ENCODE peak calls at places on chromosomes 4 and X, in ten cellular contexts. One of them, this sample, is unnamed.

GRCh38 chr4:113835005-113835404 is 73.5 kb upstream of the CAMK2D start:
- DNase-seq in HCT116: no peak
- DNase-seq in HFF-Myc: no peak
- DNase-seq in tibial artery: no peak
- DNase-seq in foreskin fibroblast: peak; percentile 74
- DNase-seq in astrocyte of the cerebellum: peak; percentile 22
- DNase-seq in heart right ventricle: no peak
- DNase-seq in lung: no peak
- DNase-seq in right atrium auricular region: no peak
- DNase-seq in ovary: no peak
- DNase-seq in this sample: no peak

GRCh38 chrX:69724307-69724706 is 108.4 kb downstream of the EDA start:
- DNase-seq in tibial artery: no peak
- DNase-seq in HCT116: no peak
- DNase-seq in foreskin fibroblast: no peak
- DNase-seq in right atrium auricular region: no peak
- DNase-seq in astrocyte of the cerebellum: no peak
- DNase-seq in HFF-Myc: no peak
- DNase-seq in lung: no peak
- DNase-seq in heart right ventricle: no peak
- DNase-seq in ovary: no peak
- DNase-seq in this sample: no peak

GRCh38 chr4:147913137-147913536 is 181.2 kb downstream of the ARHGAP10 start:
- DNase-seq in lung: no peak
- DNase-seq in tibial artery: no peak
- DNase-seq in heart right ventricle: no peak
- DNase-seq in right atrium auricular region: no peak
- DNase-seq in HCT116: no peak
- DNase-seq in HFF-Myc: no peak
- DNase-seq in foreskin fibroblast: no peak
- DNase-seq in astrocyte of the cerebellum: no peak
- DNase-seq in ovary: no peak
- DNase-seq in this sample: no peak

GRCh38 chr4:13348216-13348615 is 135.9 kb downstream of the RAB28 start:
- DNase-seq in HFF-Myc: no peak
- DNase-seq in lung: no peak
- DNase-seq in HCT116: no peak
- DNase-seq in astrocyte of the cerebellum: no peak
- DNase-seq in right atrium auricular region: no peak
- DNase-seq in ovary: no peak
- DNase-seq in tibial artery: no peak
- DNase-seq in heart right ventricle: no peak
- DNase-seq in foreskin fibroblast: no peak
- DNase-seq in this sample: no peak

GRCh38 chr4:186918466-186918865 is 194.8 kb upstream of the FAT1 start:
- DNase-seq in right atrium auricular region: no peak
- DNase-seq in ovary: no peak
- DNase-seq in astrocyte of the cerebellum: no peak
- DNase-seq in HFF-Myc: no peak
- DNase-seq in lung: no peak
- DNase-seq in foreskin fibroblast: no peak
- DNase-seq in HCT116: no peak
- DNase-seq in tibial artery: no peak
- DNase-seq in heart right ventricle: no peak
- DNase-seq in this sample: no peak

GRCh38 chrX:68402094-68402493 is 31.2 kb downstream of the OPHN1 start:
- DNase-seq in tibial artery: no peak
- DNase-seq in foreskin fibroblast: no peak
- DNase-seq in lung: no peak
- DNase-seq in HFF-Myc: no peak
- DNase-seq in heart right ventricle: no peak
- DNase-seq in ovary: no peak
- DNase-seq in astrocyte of the cerebellum: no peak
- DNase-seq in right atrium auricular region: no peak
- DNase-seq in HCT116: no peak
- DNase-seq in this sample: no peak

GRCh38 chr4:56907009-56907408 is 691 bp upstream of the REST start:
- DNase-seq in ovary: peak; percentile 33
- DNase-seq in right atrium auricular region: no peak
- DNase-seq in lung: no peak
- DNase-seq in foreskin fibroblast: no peak
- DNase-seq in HFF-Myc: no peak
- DNase-seq in HCT116: no peak
- DNase-seq in heart right ventricle: no peak
- DNase-seq in astrocyte of the cerebellum: no peak
- DNase-seq in tibial artery: no peak
- DNase-seq in this sample: no peak

GRCh38 chr4:161546902-161547301 is 616.9 kb downstream of the FSTL5 start:
- DNase-seq in foreskin fibroblast: peak; percentile 2
- DNase-seq in HCT116: no peak
- DNase-seq in HFF-Myc: no peak
- DNase-seq in right atrium auricular region: no peak
- DNase-seq in astrocyte of the cerebellum: no peak
- DNase-seq in tibial artery: no peak
- DNase-seq in lung: no peak
- DNase-seq in heart right ventricle: no peak
- DNase-seq in ovary: no peak
- DNase-seq in this sample: no peak

DNA sequence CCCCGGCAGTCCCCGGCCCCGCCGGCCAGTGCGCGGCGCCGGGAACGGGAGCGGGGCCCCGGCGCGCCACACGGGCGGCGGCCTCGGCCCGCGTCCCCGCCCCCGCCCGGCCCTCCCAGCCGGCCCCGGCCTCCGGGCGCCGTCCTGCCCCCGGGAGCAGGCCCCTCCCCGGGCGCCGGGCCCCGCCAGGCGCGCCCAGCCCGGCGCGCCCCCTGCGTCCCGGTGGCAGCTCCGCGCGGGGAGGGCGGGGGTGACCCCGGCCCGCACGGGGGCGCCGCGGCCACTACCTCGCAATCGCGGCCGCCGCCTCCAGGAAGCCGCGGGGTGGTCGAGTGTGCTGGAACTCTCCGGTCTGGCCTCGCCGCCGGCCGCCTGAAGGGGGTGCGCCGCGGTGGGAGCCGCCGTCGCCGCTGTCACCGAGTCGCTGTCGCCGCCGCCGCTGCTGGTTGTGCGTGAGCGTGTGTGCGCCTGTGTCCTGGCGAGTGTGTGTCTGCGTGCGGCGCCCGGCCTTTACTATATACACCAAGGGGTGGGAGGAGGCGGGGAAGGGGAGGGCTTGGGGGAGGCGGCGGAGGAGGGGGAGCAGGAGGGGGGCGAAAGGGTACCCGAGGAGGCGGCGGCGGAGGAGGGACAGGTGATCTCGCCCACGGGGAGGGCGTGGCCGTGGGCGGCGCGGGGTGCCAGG is at the start of gene RAI2:
- DNase-seq in ovary: peak; percentile 57
- DNase-seq in lung: peak; percentile 52
- DNase-seq in right atrium auricular region: no peak
- DNase-seq in tibial artery: peak; percentile 40
- DNase-seq in heart right ventricle: peak; percentile 25
- DNase-seq in HCT116: no peak
- DNase-seq in astrocyte of the cerebellum: no peak
- DNase-seq in HFF-Myc: no peak
- DNase-seq in foreskin fibroblast: peak; percentile 29
- DNase-seq in this sample: no peak
- H3K4me3 ChIP-seq in ovary: peak within 1 kb of the TSS; percentile 73
- H3K4me3 ChIP-seq in lung: peak within 1 kb of the TSS; percentile 49
- H3K4me3 ChIP-seq in right atrium auricular region: peak within 1 kb of the TSS; percentile 63
- H3K4me3 ChIP-seq in tibial artery: peak within 1 kb of the TSS; percentile 59
- H3K4me3 ChIP-seq in heart right ventricle: peak within 1 kb of the TSS; percentile 73
- H3K4me3 ChIP-seq in HCT116: no peak within 1 kb of the TSS
- H3K4me3 ChIP-seq in astrocyte of the cerebellum: peak within 1 kb of the TSS; percentile 33
- H3K4me3 ChIP-seq in HFF-Myc: no peak within 1 kb of the TSS
- H3K4me3 ChIP-seq in foreskin fibroblast: peak within 1 kb of the TSS; percentile 22
- H3K4me3 ChIP-seq in this sample: peak within 1 kb of the TSS; percentile 48

DNA sequence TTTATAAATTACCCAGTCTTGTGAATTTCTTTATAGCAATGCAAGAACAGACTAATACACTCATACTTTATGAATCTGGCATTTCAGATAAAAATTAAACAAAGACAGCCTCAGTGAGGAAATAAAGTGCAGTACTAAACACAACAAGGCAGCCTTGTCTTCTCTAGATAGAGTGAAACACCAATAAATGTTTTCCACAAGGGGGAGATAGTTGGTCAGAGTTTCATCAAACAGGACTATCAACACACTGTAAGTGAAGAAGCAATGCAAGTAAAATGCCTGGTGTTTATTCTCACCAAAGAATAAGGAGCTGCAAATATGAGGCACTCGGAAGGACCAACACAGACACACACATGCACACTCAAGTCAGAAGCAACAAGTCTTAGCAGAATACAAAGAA is 62.8 kb downstream of the FAM9B start:
- DNase-seq in astrocyte of the cerebellum: peak; percentile 43
- DNase-seq in lung: no peak
- DNase-seq in HFF-Myc: peak; percentile 40
- DNase-seq in right atrium auricular region: no peak
- DNase-seq in HCT116: peak; percentile 13
- DNase-seq in heart right ventricle: no peak
- DNase-seq in ovary: no peak
- DNase-seq in tibial artery: no peak
- DNase-seq in foreskin fibroblast: peak; percentile 63
- DNase-seq in this sample: peak; percentile 12
- TF ChIP-seq CTCF in astrocyte of the cerebellum: peak; percentile 20
- TF ChIP-seq CTCF in lung: peak; percentile 23
- TF ChIP-seq CTCF in HFF-Myc: peak; percentile 32
- TF ChIP-seq CTCF in right atrium auricular region: no peak
- TF ChIP-seq CTCF in HCT116: peak; percentile 24
- TF ChIP-seq CTCF in heart right ventricle: no peak
- TF ChIP-seq CTCF in ovary: no peak
- TF ChIP-seq CTCF in tibial artery: peak; percentile 19
- TF ChIP-seq CTCF in foreskin fibroblast: peak; percentile 17
- TF ChIP-seq CTCF in this sample: peak; percentile 50

GRCh38 chr4:166014411-166014810 is 141.4 kb downstream of the TLL1 start:
- DNase-seq in tibial artery: no peak
- DNase-seq in right atrium auricular region: no peak
- DNase-seq in lung: no peak
- DNase-seq in HFF-Myc: no peak
- DNase-seq in HCT116: no peak
- DNase-seq in ovary: no peak
- DNase-seq in foreskin fibroblast: no peak
- DNase-seq in astrocyte of the cerebellum: no peak
- DNase-seq in heart right ventricle: no peak
- DNase-seq in this sample: no peak

GRCh38 chr4:166008510-166008909 is 135.5 kb downstream of the TLL1 start:
- DNase-seq in astrocyte of the cerebellum: no peak
- DNase-seq in tibial artery: no peak
- DNase-seq in HFF-Myc: no peak
- DNase-seq in heart right ventricle: no peak
- DNase-seq in lung: no peak
- DNase-seq in ovary: no peak
- DNase-seq in HCT116: no peak
- DNase-seq in foreskin fibroblast: no peak
- DNase-seq in right atrium auricular region: no peak
- DNase-seq in this sample: no peak

GRCh38 chr4:166017804-166018203 is 144.8 kb downstream of the TLL1 start:
- DNase-seq in HCT116: no peak
- DNase-seq in astrocyte of the cerebellum: no peak
- DNase-seq in HFF-Myc: no peak
- DNase-seq in foreskin fibroblast: peak; percentile 4
- DNase-seq in ovary: no peak
- DNase-seq in tibial artery: no peak
- DNase-seq in heart right ventricle: no peak
- DNase-seq in lung: no peak
- DNase-seq in right atrium auricular region: no peak
- DNase-seq in this sample: no peak

GRCh38 chr4:166012129-166013078 is 139.4 kb downstream of the TLL1 start:
- DNase-seq in heart right ventricle: no peak
- DNase-seq in astrocyte of the cerebellum: peak; percentile 9
- DNase-seq in tibial artery: no peak
- DNase-seq in lung: no peak
- DNase-seq in HCT116: no peak
- DNase-seq in HFF-Myc: no peak
- DNase-seq in foreskin fibroblast: peak; percentile 7
- DNase-seq in ovary: no peak
- DNase-seq in right atrium auricular region: no peak
- DNase-seq in this sample: no peak
- H3K4me3 ChIP-seq in heart right ventricle: no peak overlapping the region
- H3K4me3 ChIP-seq in astrocyte of the cerebellum: no peak overlapping the region
- H3K4me3 ChIP-seq in tibial artery: no peak overlapping the region
- H3K4me3 ChIP-seq in lung: no peak overlapping the region
- H3K4me3 ChIP-seq in HCT116: no peak overlapping the region
- H3K4me3 ChIP-seq in HFF-Myc: no peak overlapping the region
- H3K4me3 ChIP-seq in foreskin fibroblast: no peak overlapping the region
- H3K4me3 ChIP-seq in ovary: no peak overlapping the region
- H3K4me3 ChIP-seq in right atrium auricular region: no peak overlapping the region
- H3K4me3 ChIP-seq in this sample: no peak overlapping the region

GRCh38 chr4:26789208-26789607 is 71.4 kb upstream of the STIM2 start:
- DNase-seq in astrocyte of the cerebellum: no peak
- DNase-seq in foreskin fibroblast: no peak
- DNase-seq in right atrium auricular region: no peak
- DNase-seq in ovary: no peak
- DNase-seq in tibial artery: no peak
- DNase-seq in HCT116: no peak
- DNase-seq in lung: no peak
- DNase-seq in heart right ventricle: no peak
- DNase-seq in HFF-Myc: no peak
- DNase-seq in this sample: no peak

GRCh38 chr4:26788341-26788733 is 72.3 kb upstream of the STIM2 start:
- DNase-seq in lung: no peak
- DNase-seq in heart right ventricle: no peak
- DNase-seq in right atrium auricular region: no peak
- DNase-seq in HFF-Myc: no peak
- DNase-seq in astrocyte of the cerebellum: no peak
- DNase-seq in tibial artery: no peak
- DNase-seq in HCT116: no peak
- DNase-seq in ovary: no peak
- DNase-seq in foreskin fibroblast: no peak
- DNase-seq in this sample: no peak

GRCh38 chr4:26785766-26786165 is 74.9 kb upstream of the STIM2 start:
- DNase-seq in right atrium auricular region: no peak
- DNase-seq in tibial artery: no peak
- DNase-seq in HFF-Myc: no peak
- DNase-seq in HCT116: no peak
- DNase-seq in foreskin fibroblast: no peak
- DNase-seq in astrocyte of the cerebellum: no peak
- DNase-seq in ovary: no peak
- DNase-seq in heart right ventricle: no peak
- DNase-seq in lung: no peak
- DNase-seq in this sample: no peak

GRCh38 chr4:26786916-26787315 is 73.7 kb upstream of the STIM2 start:
- DNase-seq in HCT116: no peak
- DNase-seq in right atrium auricular region: no peak
- DNase-seq in heart right ventricle: no peak
- DNase-seq in astrocyte of the cerebellum: no peak
- DNase-seq in tibial artery: no peak
- DNase-seq in foreskin fibroblast: no peak
- DNase-seq in HFF-Myc: no peak
- DNase-seq in lung: no peak
- DNase-seq in ovary: no peak
- DNase-seq in this sample: no peak

DNA sequence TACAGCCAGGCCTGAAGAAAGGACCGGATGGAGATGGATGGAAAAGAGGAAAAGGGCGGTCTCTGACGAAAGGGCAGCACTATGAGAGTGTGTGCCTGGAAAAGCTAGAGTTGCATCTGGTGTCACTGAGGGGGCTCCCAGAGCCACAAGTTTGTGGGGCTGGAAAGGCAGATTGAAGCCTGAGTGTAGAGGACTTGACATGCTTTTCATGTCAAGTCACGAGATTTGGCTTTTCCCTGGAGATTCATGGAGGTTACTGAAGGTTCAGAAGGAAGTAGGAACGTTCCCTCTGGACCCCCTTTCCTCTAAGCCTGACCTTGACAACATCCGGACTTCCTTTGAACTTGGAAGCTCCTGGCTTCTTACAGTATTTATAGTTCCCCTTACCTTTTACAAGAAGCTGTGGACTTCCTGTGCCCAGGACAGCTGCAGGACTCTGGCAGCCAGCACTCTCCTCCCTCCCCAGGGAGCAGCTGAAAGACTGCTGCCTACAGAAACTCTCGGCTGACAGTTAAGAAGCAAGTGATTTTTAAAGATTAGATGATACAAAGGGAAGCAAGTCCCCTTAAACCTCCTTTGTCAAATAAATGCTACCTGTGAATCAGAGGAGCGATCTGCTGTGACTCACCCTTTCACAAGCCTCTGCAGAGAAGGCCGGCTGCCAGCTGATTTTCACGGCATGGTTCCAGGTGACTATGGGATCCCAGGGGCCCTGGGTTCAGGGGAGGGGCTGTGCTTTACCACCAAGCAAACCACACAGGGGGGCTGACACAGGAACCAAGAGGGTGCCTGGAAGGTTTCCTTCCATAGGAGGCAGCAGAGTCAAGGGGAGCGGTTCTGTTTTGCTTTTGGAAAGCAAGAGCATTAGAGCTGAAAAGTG is 72.9 kb upstream of the STIM2 start:
- DNase-seq in astrocyte of the cerebellum: peak; percentile 46
- DNase-seq in tibial artery: no peak
- DNase-seq in lung: no peak
- DNase-seq in heart right ventricle: peak; percentile 69
- DNase-seq in foreskin fibroblast: peak; percentile 67
- DNase-seq in HCT116: peak; percentile 70
- DNase-seq in HFF-Myc: no peak
- DNase-seq in right atrium auricular region: no peak
- DNase-seq in ovary: peak; percentile 46
- DNase-seq in this sample: peak; percentile 6
- TF ChIP-seq CTCF in astrocyte of the cerebellum: peak; percentile 47
- TF ChIP-seq CTCF in tibial artery: peak; percentile 17
- TF ChIP-seq CTCF in lung: no peak
- TF ChIP-seq CTCF in heart right ventricle: peak; percentile 31
- TF ChIP-seq CTCF in foreskin fibroblast: peak; percentile 21
- TF ChIP-seq CTCF in HCT116: no peak
- TF ChIP-seq CTCF in HFF-Myc: peak; percentile 44
- TF ChIP-seq CTCF in right atrium auricular region: no peak
- TF ChIP-seq CTCF in ovary: no peak
- TF ChIP-seq CTCF in this sample: peak; percentile 40